ENCODE peak calls at places on chromosome 21, in eight cellular contexts. One of them, this sample, is unnamed.

GRCh38 chr21:43611598-43612369 is 47.5 kb downstream of the HSF2BP start:
- DNase-seq in NCI-H446: no peak
- DNase-seq in epithelial cell of esophagus: peak
- DNase-seq in nucleus accumbens: no peak
- DNase-seq in CD8-positive, alpha-beta memory T cell: no peak
- DNase-seq in AG09309: no peak
- DNase-seq in non-pigmented ciliary epithelial cell: no peak
- DNase-seq in tibial nerve: peak
- DNase-seq in this sample: peak

GRCh38 chr21:19322360-19322759 is 918.8 kb upstream of the TMPRSS15 start:
- DNase-seq in tibial nerve: no peak
- DNase-seq in epithelial cell of esophagus: no peak
- DNase-seq in NCI-H446: peak
- DNase-seq in CD8-positive, alpha-beta memory T cell: no peak
- DNase-seq in non-pigmented ciliary epithelial cell: no peak
- DNase-seq in AG09309: no peak
- DNase-seq in nucleus accumbens: no peak
- DNase-seq in this sample: no peak

GRCh38 chr21:42038826-42039425 is 28.8 kb upstream of the ZBTB21 start:
- DNase-seq in epithelial cell of esophagus: no peak
- DNase-seq in non-pigmented ciliary epithelial cell: no peak
- DNase-seq in NCI-H446: no peak
- DNase-seq in nucleus accumbens: no peak
- DNase-seq in AG09309: peak
- DNase-seq in tibial nerve: no peak
- DNase-seq in CD8-positive, alpha-beta memory T cell: no peak
- DNase-seq in this sample: no peak

GRCh38 chr21:29181799-29182470 is 51.5 kb downstream of the MAP3K7CL start:
- DNase-seq in NCI-H446: no peak
- DNase-seq in epithelial cell of esophagus: peak
- DNase-seq in non-pigmented ciliary epithelial cell: peak
- DNase-seq in tibial nerve: no peak
- DNase-seq in AG09309: peak
- DNase-seq in CD8-positive, alpha-beta memory T cell: no peak
- DNase-seq in nucleus accumbens: no peak
- DNase-seq in this sample: no peak

GRCh38 chr21:42530167-42530518 is 16.5 kb downstream of the SLC37A1 start:
- DNase-seq in non-pigmented ciliary epithelial cell: no peak
- DNase-seq in CD8-positive, alpha-beta memory T cell: no peak
- DNase-seq in tibial nerve: no peak
- DNase-seq in nucleus accumbens: no peak
- DNase-seq in NCI-H446: no peak
- DNase-seq in AG09309: no peak
- DNase-seq in epithelial cell of esophagus: no peak
- DNase-seq in this sample: no peak

GRCh38 chr21:28779914-28780313 is 212.8 kb downstream of the LTN1 start:
- DNase-seq in CD8-positive, alpha-beta memory T cell: no peak
- DNase-seq in AG09309: no peak
- DNase-seq in nucleus accumbens: no peak
- DNase-seq in NCI-H446: no peak
- DNase-seq in epithelial cell of esophagus: no peak
- DNase-seq in tibial nerve: no peak
- DNase-seq in non-pigmented ciliary epithelial cell: no peak
- DNase-seq in this sample: no peak

GRCh38 chr21:44902268-44903053 is 18.2 kb downstream of the ITGB2 start:
- DNase-seq in nucleus accumbens: no peak
- DNase-seq in CD8-positive, alpha-beta memory T cell: peak
- DNase-seq in epithelial cell of esophagus: no peak
- DNase-seq in tibial nerve: no peak
- DNase-seq in AG09309: no peak
- DNase-seq in NCI-H446: no peak
- DNase-seq in non-pigmented ciliary epithelial cell: no peak
- DNase-seq in this sample: no peak

GRCh38 chr21:29240136-29240535 is 58.6 kb upstream of the BACH1 start:
- DNase-seq in nucleus accumbens: no peak
- DNase-seq in CD8-positive, alpha-beta memory T cell: no peak
- DNase-seq in non-pigmented ciliary epithelial cell: no peak
- DNase-seq in NCI-H446: no peak
- DNase-seq in epithelial cell of esophagus: no peak
- DNase-seq in AG09309: no peak
- DNase-seq in tibial nerve: no peak
- DNase-seq in this sample: no peak

GRCh38 chr21:32300117-32300681 is 1.5 kb downstream of the MRAP start:
- DNase-seq in NCI-H446: no peak
- DNase-seq in AG09309: no peak
- DNase-seq in tibial nerve: no peak
- DNase-seq in CD8-positive, alpha-beta memory T cell: no peak
- DNase-seq in nucleus accumbens: no peak
- DNase-seq in non-pigmented ciliary epithelial cell: no peak
- DNase-seq in epithelial cell of esophagus: no peak
- DNase-seq in this sample: no peak

GRCh38 chr21:29175408-29176147 is 45.1 kb downstream of the MAP3K7CL start:
- DNase-seq in NCI-H446: no peak
- DNase-seq in tibial nerve: no peak
- DNase-seq in non-pigmented ciliary epithelial cell: no peak
- DNase-seq in CD8-positive, alpha-beta memory T cell: no peak
- DNase-seq in nucleus accumbens: no peak
- DNase-seq in AG09309: no peak
- DNase-seq in epithelial cell of esophagus: no peak
- DNase-seq in this sample: no peak

GRCh38 chr21:26843912-26844257 is 1.3 kb downstream of the ADAMTS1 start:
- DNase-seq in non-pigmented ciliary epithelial cell: no peak
- DNase-seq in CD8-positive, alpha-beta memory T cell: no peak
- DNase-seq in tibial nerve: no peak
- DNase-seq in nucleus accumbens: no peak
- DNase-seq in AG09309: no peak
- DNase-seq in epithelial cell of esophagus: peak
- DNase-seq in NCI-H446: peak
- DNase-seq in this sample: no peak

GRCh38 chr21:14942801-14943490 is 121.9 kb downstream of the NRIP1 start:
- DNase-seq in nucleus accumbens: no peak
- DNase-seq in NCI-H446: no peak
- DNase-seq in epithelial cell of esophagus: no peak
- DNase-seq in CD8-positive, alpha-beta memory T cell: no peak
- DNase-seq in non-pigmented ciliary epithelial cell: peak
- DNase-seq in tibial nerve: no peak
- DNase-seq in AG09309: no peak
- DNase-seq in this sample: no peak

GRCh38 chr21:14842641-14843040 is 222.2 kb downstream of the NRIP1 start:
- DNase-seq in epithelial cell of esophagus: no peak
- DNase-seq in NCI-H446: no peak
- DNase-seq in nucleus accumbens: no peak
- DNase-seq in AG09309: no peak
- DNase-seq in tibial nerve: no peak
- DNase-seq in non-pigmented ciliary epithelial cell: no peak
- DNase-seq in CD8-positive, alpha-beta memory T cell: no peak
- DNase-seq in this sample: no peak

GRCh38 chr21:32406405-32406804 is 6.1 kb upstream of the EVA1C start:
- DNase-seq in CD8-positive, alpha-beta memory T cell: no peak
- DNase-seq in tibial nerve: no peak
- DNase-seq in NCI-H446: no peak
- DNase-seq in nucleus accumbens: no peak
- DNase-seq in epithelial cell of esophagus: no peak
- DNase-seq in AG09309: no peak
- DNase-seq in non-pigmented ciliary epithelial cell: no peak
- DNase-seq in this sample: no peak

GRCh38 chr21:41605178-41605933 is 97.4 kb upstream of the TMPRSS2 start:
- DNase-seq in nucleus accumbens: no peak
- DNase-seq in tibial nerve: no peak
- DNase-seq in AG09309: no peak
- DNase-seq in epithelial cell of esophagus: peak
- DNase-seq in CD8-positive, alpha-beta memory T cell: no peak
- DNase-seq in non-pigmented ciliary epithelial cell: no peak
- DNase-seq in NCI-H446: no peak
- DNase-seq in this sample: no peak

GRCh38 chr21:42209801-42210479 is 9.0 kb upstream of the ABCG1 start:
- DNase-seq in epithelial cell of esophagus: peak
- DNase-seq in nucleus accumbens: no peak
- DNase-seq in CD8-positive, alpha-beta memory T cell: no peak
- DNase-seq in NCI-H446: no peak
- DNase-seq in AG09309: no peak
- DNase-seq in tibial nerve: no peak
- DNase-seq in non-pigmented ciliary epithelial cell: no peak
- DNase-seq in this sample: no peak

GRCh38 chr21:39077816-39078215 is 105.4 kb downstream of the PSMG1 start:
- DNase-seq in epithelial cell of esophagus: no peak
- DNase-seq in nucleus accumbens: no peak
- DNase-seq in AG09309: peak
- DNase-seq in NCI-H446: no peak
- DNase-seq in tibial nerve: no peak
- DNase-seq in CD8-positive, alpha-beta memory T cell: no peak
- DNase-seq in non-pigmented ciliary epithelial cell: no peak
- DNase-seq in this sample: no peak

GRCh38 chr21:38075833-38076567 is 159.7 kb upstream of the KCNJ6 start:
- DNase-seq in epithelial cell of esophagus: no peak
- DNase-seq in non-pigmented ciliary epithelial cell: no peak
- DNase-seq in nucleus accumbens: no peak
- DNase-seq in CD8-positive, alpha-beta memory T cell: no peak
- DNase-seq in AG09309: no peak
- DNase-seq in NCI-H446: no peak
- DNase-seq in tibial nerve: no peak
- DNase-seq in this sample: no peak

GRCh38 chr21:32378956-32379355 is 13.9 kb downstream of the URB1 start:
- DNase-seq in NCI-H446: no peak
- DNase-seq in AG09309: peak
- DNase-seq in nucleus accumbens: no peak
- DNase-seq in CD8-positive, alpha-beta memory T cell: no peak
- DNase-seq in tibial nerve: no peak
- DNase-seq in epithelial cell of esophagus: no peak
- DNase-seq in non-pigmented ciliary epithelial cell: no peak
- DNase-seq in this sample: no peak

GRCh38 chr21:41897047-41897669 is 18.0 kb upstream of the PRDM15 start:
- DNase-seq in CD8-positive, alpha-beta memory T cell: no peak
- DNase-seq in NCI-H446: no peak
- DNase-seq in AG09309: no peak
- DNase-seq in non-pigmented ciliary epithelial cell: no peak
- DNase-seq in epithelial cell of esophagus: no peak
- DNase-seq in tibial nerve: no peak
- DNase-seq in nucleus accumbens: no peak
- DNase-seq in this sample: no peak

GRCh38 chr21:43937898-43938309 is 72.9 kb downstream of the AGPAT3 start:
- DNase-seq in NCI-H446: no peak
- DNase-seq in epithelial cell of esophagus: no peak
- DNase-seq in AG09309: no peak
- DNase-seq in tibial nerve: no peak
- DNase-seq in nucleus accumbens: no peak
- DNase-seq in CD8-positive, alpha-beta memory T cell: peak
- DNase-seq in non-pigmented ciliary epithelial cell: no peak
- DNase-seq in this sample: no peak

GRCh38 chr21:29697555-29698193 is 242.1 kb downstream of the GRIK1 start:
- DNase-seq in CD8-positive, alpha-beta memory T cell: no peak
- DNase-seq in tibial nerve: no peak
- DNase-seq in nucleus accumbens: no peak
- DNase-seq in epithelial cell of esophagus: no peak
- DNase-seq in non-pigmented ciliary epithelial cell: no peak
- DNase-seq in NCI-H446: no peak
- DNase-seq in AG09309: no peak
- DNase-seq in this sample: no peak

GRCh38 chr21:35006248-35006647 is 42.9 kb downstream of the RUNX1 start:
- DNase-seq in non-pigmented ciliary epithelial cell: no peak
- DNase-seq in nucleus accumbens: no peak
- DNase-seq in tibial nerve: no peak
- DNase-seq in AG09309: no peak
- DNase-seq in epithelial cell of esophagus: no peak
- DNase-seq in NCI-H446: no peak
- DNase-seq in CD8-positive, alpha-beta memory T cell: no peak
- DNase-seq in this sample: no peak

GRCh38 chr21:26795866-26796329 is 49.3 kb downstream of the ADAMTS1 start:
- DNase-seq in AG09309: peak
- DNase-seq in CD8-positive, alpha-beta memory T cell: no peak
- DNase-seq in tibial nerve: peak
- DNase-seq in nucleus accumbens: no peak
- DNase-seq in non-pigmented ciliary epithelial cell: peak
- DNase-seq in NCI-H446: no peak
- DNase-seq in epithelial cell of esophagus: peak
- DNase-seq in this sample: peak

GRCh38 chr21:42566524-42567180 is 53.0 kb downstream of the SLC37A1 start:
- DNase-seq in tibial nerve: no peak
- DNase-seq in AG09309: no peak
- DNase-seq in NCI-H446: no peak
- DNase-seq in CD8-positive, alpha-beta memory T cell: peak
- DNase-seq in non-pigmented ciliary epithelial cell: no peak
- DNase-seq in nucleus accumbens: no peak
- DNase-seq in epithelial cell of esophagus: no peak
- DNase-seq in this sample: peak

This sample was measured in tibial artery.